ENCODE peak calls at places on chromosome 9, in six cellular contexts. W, A, F, Q, S and O are unnamed samples.

GRCh38 chr9:126379661-126380365 is 53.2 kb downstream of the MVB12B start:
- DNase-seq in S (no peak), W (no peak), Q (no peak), A (no peak), F (no peak), O (no peak)

GRCh38 chr9:130499804-130500263 is 55.1 kb downstream of the ASS1 start:
- DNase-seq in F (no peak), A (peak), S (peak), Q (no peak), W (no peak), O (no peak)

GRCh38 chr9:136235171-136235570 is 10.4 kb downstream of the QSOX2 start:
- DNase-seq in W (no peak), A (no peak), S (no peak), F (no peak), Q (no peak), O (no peak)

GRCh38 chr9:107144475-107144874 is 138.6 kb upstream of the RAD23B start:
- DNase-seq in S (no peak), W (no peak), A (no peak), F (no peak), Q (no peak), O (no peak)

GRCh38 chr9:88011005-88011766 is 36.9 kb upstream of the CDK20 start:
- DNase-seq in Q (no peak), S (no peak), F (no peak), A (no peak), W (no peak), O (no peak)

GRCh38 chr9:124485936-124486335 is 21.3 kb downstream of the NR5A1 start:
- DNase-seq in W (no peak), A (no peak), Q (no peak), F (no peak), S (no peak), O (no peak)

GRCh38 chr9:137365552-137366444 is 57.2 kb downstream of the EXD3 start:
- DNase-seq in W (no peak), F (no peak), A (no peak), Q (no peak), S (no peak), O (no peak)

GRCh38 chr9:92715488-92716231 is 45.7 kb upstream of the IPPK start:
- DNase-seq in F (no peak), S (no peak), Q (no peak), A (no peak), W (no peak), O (no peak)

GRCh38 chr9:128625391-128626145 is 31.1 kb downstream of the DYNC2I2 start:
- DNase-seq in S (no peak), Q (no peak), W (no peak), A (no peak), F (no peak), O (no peak)

GRCh38 chr9:123350590-123351310 is 5.2 kb upstream of the CRB2 start:
- DNase-seq in F (no peak), A (no peak), S (no peak), Q (no peak), W (no peak), O (no peak)

GRCh38 chr9:131337131-131337848 is 47.8 kb downstream of the PLPP7 start:
- DNase-seq in Q (no peak), F (no peak), S (no peak), A (no peak), W (no peak), O (no peak)

GRCh38 chr9:134571946-134572914 is 69.4 kb upstream of the COL5A1 start:
- DNase-seq in A (no peak), F (no peak), W (no peak), S (no peak), Q (peak), O (no peak)

GRCh38 chr9:131266301-131267229 is 9.7 kb downstream of the FAM78A start:
- DNase-seq in W (no peak), F (no peak), S (no peak), A (no peak), Q (no peak), O (peak)

GRCh38 chr9:16752615-16753014 is 117.9 kb downstream of the BNC2 start:
- DNase-seq in W (no peak), F (no peak), S (no peak), A (no peak), Q (no peak), O (no peak)

GRCh38 chr9:137110911-137111787 is 3.4 kb downstream of the DPP7 start:
- DNase-seq in W (no peak), Q (no peak), S (no peak), F (no peak), A (no peak), O (no peak)